ENCODE peak calls at places on chromosomes 13 and 19, in four cellular contexts. One of them, this sample, is unnamed.

GRCh38 chr19:17026041-17026658 is 460 bp downstream of the CPAMD8 start:
- DNase-seq in T-helper 2 cell: no peak
- DNase-seq in right lobe of liver: no peak
- DNase-seq in stimulated activated CD8-positive, alpha-beta memory T cell treated with anti-CD3 and anti-CD28 coated beads, Interleukin-4, amount 100 ng/mL, for 1 hour: no peak
- DNase-seq in this sample: no peak

GRCh38 chr13:98026457-98026857 is 73.0 kb downstream of the IPO5 start:
- DNase-seq in T-helper 2 cell: no peak
- DNase-seq in right lobe of liver: peak
- DNase-seq in stimulated activated CD8-positive, alpha-beta memory T cell treated with anti-CD3 and anti-CD28 coated beads, Interleukin-4, amount 100 ng/mL, for 1 hour: no peak
- DNase-seq in this sample: no peak

GRCh38 chr19:9306443-9306842 is 3.2 kb downstream of the ZNF699 start:
- DNase-seq in stimulated activated CD8-positive, alpha-beta memory T cell treated with anti-CD3 and anti-CD28 coated beads, Interleukin-4, amount 100 ng/mL, for 1 hour: no peak
- DNase-seq in right lobe of liver: no peak
- DNase-seq in T-helper 2 cell: no peak
- DNase-seq in this sample: no peak

GRCh38 chr19:54312436-54313362 is at the start of gene LILRA5:
- DNase-seq in stimulated activated CD8-positive, alpha-beta memory T cell treated with anti-CD3 and anti-CD28 coated beads, Interleukin-4, amount 100 ng/mL, for 1 hour: no peak
- DNase-seq in right lobe of liver: no peak
- DNase-seq in T-helper 2 cell: no peak
- DNase-seq in this sample: no peak

GRCh38 chr13:53382008-53382407 is 353.4 kb downstream of the OLFM4 start:
- DNase-seq in T-helper 2 cell: no peak
- DNase-seq in stimulated activated CD8-positive, alpha-beta memory T cell treated with anti-CD3 and anti-CD28 coated beads, Interleukin-4, amount 100 ng/mL, for 1 hour: no peak
- DNase-seq in right lobe of liver: no peak
- DNase-seq in this sample: no peak

GRCh38 chr13:95301135-95301946 is at the start of gene ABCC4:
- DNase-seq in right lobe of liver: peak
- DNase-seq in T-helper 2 cell: peak
- DNase-seq in stimulated activated CD8-positive, alpha-beta memory T cell treated with anti-CD3 and anti-CD28 coated beads, Interleukin-4, amount 100 ng/mL, for 1 hour: peak
- DNase-seq in this sample: peak

GRCh38 chr19:15464394-15465385 is at the start of gene RASAL3:
- DNase-seq in T-helper 2 cell: peak
- DNase-seq in stimulated activated CD8-positive, alpha-beta memory T cell treated with anti-CD3 and anti-CD28 coated beads, Interleukin-4, amount 100 ng/mL, for 1 hour: peak
- DNase-seq in right lobe of liver: no peak
- DNase-seq in this sample: peak

GRCh38 chr19:23481043-23481442 is 85.8 kb upstream of the ZNF91 start:
- DNase-seq in right lobe of liver: no peak
- DNase-seq in stimulated activated CD8-positive, alpha-beta memory T cell treated with anti-CD3 and anti-CD28 coated beads, Interleukin-4, amount 100 ng/mL, for 1 hour: no peak
- DNase-seq in T-helper 2 cell: no peak
- DNase-seq in this sample: no peak

GRCh38 chr19:33174186-33174585 is 19.9 kb upstream of the LRP3 start:
- DNase-seq in stimulated activated CD8-positive, alpha-beta memory T cell treated with anti-CD3 and anti-CD28 coated beads, Interleukin-4, amount 100 ng/mL, for 1 hour: no peak
- DNase-seq in T-helper 2 cell: no peak
- DNase-seq in right lobe of liver: no peak
- DNase-seq in this sample: no peak

GRCh38 chr13:114166381-114167131 is 12.5 kb upstream of the CFAP97D2 start:
- DNase-seq in stimulated activated CD8-positive, alpha-beta memory T cell treated with anti-CD3 and anti-CD28 coated beads, Interleukin-4, amount 100 ng/mL, for 1 hour: no peak
- DNase-seq in right lobe of liver: no peak
- DNase-seq in T-helper 2 cell: no peak
- DNase-seq in this sample: no peak

GRCh38 chr19:55345818-55346724 is 6.4 kb downstream of the KMT5C start:
- DNase-seq in T-helper 2 cell: no peak
- DNase-seq in right lobe of liver: no peak
- DNase-seq in stimulated activated CD8-positive, alpha-beta memory T cell treated with anti-CD3 and anti-CD28 coated beads, Interleukin-4, amount 100 ng/mL, for 1 hour: no peak
- DNase-seq in this sample: no peak

GRCh38 chr19:6219592-6220290 is 60.0 kb downstream of the MLLT1 start:
- DNase-seq in stimulated activated CD8-positive, alpha-beta memory T cell treated with anti-CD3 and anti-CD28 coated beads, Interleukin-4, amount 100 ng/mL, for 1 hour: no peak
- DNase-seq in T-helper 2 cell: no peak
- DNase-seq in right lobe of liver: no peak
- DNase-seq in this sample: no peak

GRCh38 chr13:112990783-112991182 is 21.8 kb downstream of the MCF2L start:
- DNase-seq in right lobe of liver: no peak
- DNase-seq in T-helper 2 cell: no peak
- DNase-seq in stimulated activated CD8-positive, alpha-beta memory T cell treated with anti-CD3 and anti-CD28 coated beads, Interleukin-4, amount 100 ng/mL, for 1 hour: no peak
- DNase-seq in this sample: no peak

GRCh38 chr13:96172066-96172465 is 82.2 kb downstream of the HS6ST3 start:
- DNase-seq in stimulated activated CD8-positive, alpha-beta memory T cell treated with anti-CD3 and anti-CD28 coated beads, Interleukin-4, amount 100 ng/mL, for 1 hour: no peak
- DNase-seq in T-helper 2 cell: no peak
- DNase-seq in right lobe of liver: no peak
- DNase-seq in this sample: no peak

GRCh38 chr19:8310342-8311055 is 2.3 kb upstream of the CD320 start:
- DNase-seq in right lobe of liver: peak
- DNase-seq in stimulated activated CD8-positive, alpha-beta memory T cell treated with anti-CD3 and anti-CD28 coated beads, Interleukin-4, amount 100 ng/mL, for 1 hour: no peak
- DNase-seq in T-helper 2 cell: no peak
- DNase-seq in this sample: no peak

GRCh38 chr19:44142014-44142523 is 715 bp downstream of the ZNF234 start:
- DNase-seq in T-helper 2 cell: peak
- DNase-seq in stimulated activated CD8-positive, alpha-beta memory T cell treated with anti-CD3 and anti-CD28 coated beads, Interleukin-4, amount 100 ng/mL, for 1 hour: no peak
- DNase-seq in right lobe of liver: no peak
- DNase-seq in this sample: no peak

GRCh38 chr19:5225486-5226345 is 114.9 kb downstream of the PTPRS start:
- DNase-seq in stimulated activated CD8-positive, alpha-beta memory T cell treated with anti-CD3 and anti-CD28 coated beads, Interleukin-4, amount 100 ng/mL, for 1 hour: no peak
- DNase-seq in T-helper 2 cell: no peak
- DNase-seq in right lobe of liver: no peak
- DNase-seq in this sample: no peak

GRCh38 chr13:44153536-44153935 is 220.1 kb upstream of the SERP2 start:
- DNase-seq in stimulated activated CD8-positive, alpha-beta memory T cell treated with anti-CD3 and anti-CD28 coated beads, Interleukin-4, amount 100 ng/mL, for 1 hour: no peak
- DNase-seq in T-helper 2 cell: no peak
- DNase-seq in right lobe of liver: no peak
- DNase-seq in this sample: no peak

GRCh38 chr13:98791611-98792010 is 39.1 kb upstream of the SLC15A1 start:
- DNase-seq in stimulated activated CD8-positive, alpha-beta memory T cell treated with anti-CD3 and anti-CD28 coated beads, Interleukin-4, amount 100 ng/mL, for 1 hour: no peak
- DNase-seq in right lobe of liver: no peak
- DNase-seq in T-helper 2 cell: no peak
- DNase-seq in this sample: no peak

GRCh38 chr19:34274284-34274826 is 20.0 kb downstream of the GARRE1 start:
- DNase-seq in stimulated activated CD8-positive, alpha-beta memory T cell treated with anti-CD3 and anti-CD28 coated beads, Interleukin-4, amount 100 ng/mL, for 1 hour: no peak
- DNase-seq in right lobe of liver: no peak
- DNase-seq in T-helper 2 cell: no peak
- DNase-seq in this sample: no peak

GRCh38 chr19:16266586-16266942 is 58.1 kb upstream of the KLF2 start:
- DNase-seq in stimulated activated CD8-positive, alpha-beta memory T cell treated with anti-CD3 and anti-CD28 coated beads, Interleukin-4, amount 100 ng/mL, for 1 hour: peak
- DNase-seq in right lobe of liver: no peak
- DNase-seq in T-helper 2 cell: peak
- DNase-seq in this sample: peak

GRCh38 chr13:44768233-44768632 is 192.1 kb upstream of the TSC22D1 start:
- DNase-seq in stimulated activated CD8-positive, alpha-beta memory T cell treated with anti-CD3 and anti-CD28 coated beads, Interleukin-4, amount 100 ng/mL, for 1 hour: no peak
- DNase-seq in T-helper 2 cell: peak
- DNase-seq in right lobe of liver: no peak
- DNase-seq in this sample: no peak

GRCh38 chr19:10812196-10812595 is 23.8 kb downstream of the TMED1 start:
- DNase-seq in right lobe of liver: no peak
- DNase-seq in T-helper 2 cell: no peak
- DNase-seq in stimulated activated CD8-positive, alpha-beta memory T cell treated with anti-CD3 and anti-CD28 coated beads, Interleukin-4, amount 100 ng/mL, for 1 hour: no peak
- DNase-seq in this sample: no peak

GRCh38 chr13:42485272-42485671 is 88.7 kb upstream of the TNFSF11 start:
- DNase-seq in right lobe of liver: no peak
- DNase-seq in stimulated activated CD8-positive, alpha-beta memory T cell treated with anti-CD3 and anti-CD28 coated beads, Interleukin-4, amount 100 ng/mL, for 1 hour: no peak
- DNase-seq in T-helper 2 cell: no peak
- DNase-seq in this sample: no peak

GRCh38 chr19:47765522-47766358 is 12.8 kb upstream of the SELENOW start:
- DNase-seq in T-helper 2 cell: peak
- DNase-seq in right lobe of liver: peak
- DNase-seq in stimulated activated CD8-positive, alpha-beta memory T cell treated with anti-CD3 and anti-CD28 coated beads, Interleukin-4, amount 100 ng/mL, for 1 hour: no peak
- DNase-seq in this sample: peak

GRCh38 chr13:59651479-59651878 is 512.2 kb downstream of the DIAPH3 start:
- DNase-seq in stimulated activated CD8-positive, alpha-beta memory T cell treated with anti-CD3 and anti-CD28 coated beads, Interleukin-4, amount 100 ng/mL, for 1 hour: no peak
- DNase-seq in right lobe of liver: no peak
- DNase-seq in T-helper 2 cell: no peak
- DNase-seq in this sample: no peak

GRCh38 chr19:38919837-38920528 is 8.0 kb upstream of the CCER2 start:
- DNase-seq in T-helper 2 cell: no peak
- DNase-seq in right lobe of liver: peak
- DNase-seq in stimulated activated CD8-positive, alpha-beta memory T cell treated with anti-CD3 and anti-CD28 coated beads, Interleukin-4, amount 100 ng/mL, for 1 hour: no peak
- DNase-seq in this sample: no peak

GRCh38 chr13:105452895-105453294 is 1082.6 kb downstream of the EFNB2 start:
- DNase-seq in T-helper 2 cell: no peak
- DNase-seq in right lobe of liver: no peak
- DNase-seq in stimulated activated CD8-positive, alpha-beta memory T cell treated with anti-CD3 and anti-CD28 coated beads, Interleukin-4, amount 100 ng/mL, for 1 hour: no peak
- DNase-seq in this sample: no peak

GRCh38 chr19:48424694-48425219 is 21.0 kb upstream of the GRWD1 start:
- DNase-seq in T-helper 2 cell: no peak
- DNase-seq in right lobe of liver: no peak
- DNase-seq in stimulated activated CD8-positive, alpha-beta memory T cell treated with anti-CD3 and anti-CD28 coated beads, Interleukin-4, amount 100 ng/mL, for 1 hour: no peak
- DNase-seq in this sample: no peak

GRCh38 chr19:30090963-30091362 is 148.9 kb downstream of the URI1 start:
- DNase-seq in T-helper 2 cell: no peak
- DNase-seq in right lobe of liver: no peak
- DNase-seq in stimulated activated CD8-positive, alpha-beta memory T cell treated with anti-CD3 and anti-CD28 coated beads, Interleukin-4, amount 100 ng/mL, for 1 hour: no peak
- DNase-seq in this sample: no peak

GRCh38 chr19:56538761-56539263 is at the start of gene ZFP28:
- DNase-seq in right lobe of liver: peak
- DNase-seq in stimulated activated CD8-positive, alpha-beta memory T cell treated with anti-CD3 and anti-CD28 coated beads, Interleukin-4, amount 100 ng/mL, for 1 hour: no peak
- DNase-seq in T-helper 2 cell: no peak
- DNase-seq in this sample: no peak

GRCh38 chr13:47426126-47426849 is 529.4 kb upstream of the HTR2A start:
- DNase-seq in T-helper 2 cell: no peak
- DNase-seq in stimulated activated CD8-positive, alpha-beta memory T cell treated with anti-CD3 and anti-CD28 coated beads, Interleukin-4, amount 100 ng/mL, for 1 hour: no peak
- DNase-seq in right lobe of liver: no peak
- DNase-seq in this sample: no peak

GRCh38 chr13:102770435-102770834 is 3.2 kb downstream of the TEX30 start:
- DNase-seq in stimulated activated CD8-positive, alpha-beta memory T cell treated with anti-CD3 and anti-CD28 coated beads, Interleukin-4, amount 100 ng/mL, for 1 hour: no peak
- DNase-seq in T-helper 2 cell: no peak
- DNase-seq in right lobe of liver: no peak
- DNase-seq in this sample: no peak

GRCh38 chr19:34236035-34236793 is 18.1 kb upstream of the GARRE1 start:
- DNase-seq in right lobe of liver: no peak
- DNase-seq in stimulated activated CD8-positive, alpha-beta memory T cell treated with anti-CD3 and anti-CD28 coated beads, Interleukin-4, amount 100 ng/mL, for 1 hour: no peak
- DNase-seq in T-helper 2 cell: no peak
- DNase-seq in this sample: no peak

GRCh38 chr19:8194528-8195275 is 14.5 kb upstream of the CERS4 start:
- DNase-seq in stimulated activated CD8-positive, alpha-beta memory T cell treated with anti-CD3 and anti-CD28 coated beads, Interleukin-4, amount 100 ng/mL, for 1 hour: no peak
- DNase-seq in T-helper 2 cell: peak
- DNase-seq in right lobe of liver: peak
- DNase-seq in this sample: peak

GRCh38 chr19:32530773-32531172 is 50.2 kb upstream of the PDCD5 start:
- DNase-seq in T-helper 2 cell: no peak
- DNase-seq in stimulated activated CD8-positive, alpha-beta memory T cell treated with anti-CD3 and anti-CD28 coated beads, Interleukin-4, amount 100 ng/mL, for 1 hour: no peak
- DNase-seq in right lobe of liver: no peak
- DNase-seq in this sample: no peak